ENCODE peak calls at places on chromosomes 6 and 20, in five cellular contexts. X is foreskin keratinocyte; F is CD8-positive, alpha-beta T cell; V is lower lobe of right lung; L is GM12865. Y is an unnamed sample.

GRCh38 chr6:35602133-35602946 is 86.4 kb downstream of the FKBP5 start:
- DNase-seq in X (peak; percentile 69), F (peak; percentile 56), V (no peak), L (peak; percentile 54), Y (no peak)

GRCh38 chr6:127300411-127300810 is 33.7 kb downstream of the RNF146 start:
- DNase-seq in X (peak; percentile 73), F (no peak), V (no peak), L (no peak), Y (no peak)

GRCh38 chr20:45833030-45833882 is at the start of gene SNX21:
- DNase-seq in X (peak; percentile 71), F (peak; percentile 61), V (peak; percentile 82), L (peak; percentile 37), Y (peak; percentile 77)

GRCh38 chr6:144528605-144529425 is 243.7 kb downstream of the UTRN start:
- DNase-seq in X (peak; percentile 30), F (no peak), V (no peak), L (peak; percentile 3), Y (no peak)

GRCh38 chr6:4113623-4114022 is 21.8 kb downstream of the ECI2 start:
- DNase-seq in X (no peak), F (no peak), V (no peak), L (no peak), Y (no peak)

GRCh38 chr20:35144694-35145093 is 2.4 kb downstream of the EDEM2 start:
- DNase-seq in X (no peak), F (no peak), V (no peak), L (peak; percentile 55), Y (peak; percentile 39)

GRCh38 chr20:37649017-37649416 is 44.8 kb upstream of the CTNNBL1 start:
- DNase-seq in X (no peak), F (no peak), V (no peak), L (no peak), Y (no peak)

GRCh38 chr6:1368940-1369339 is 20.4 kb upstream of the FOXF2 start:
- DNase-seq in X (no peak), F (no peak), V (no peak), L (no peak), Y (no peak)

GRCh38 chr6:97160280-97160679 is 122.7 kb downstream of the MMS22L start:
- DNase-seq in X (no peak), F (no peak), V (no peak), L (no peak), Y (no peak)

GRCh38 chr6:14312497-14312896 is 194.9 kb downstream of the CD83 start:
- DNase-seq in X (no peak), F (no peak), V (no peak), L (peak; percentile 12), Y (no peak)

GRCh38 chr20:58707770-58708169 is 15.2 kb downstream of the NPEPL1 start:
- DNase-seq in X (no peak), F (peak; percentile 13), V (no peak), L (no peak), Y (no peak)

GRCh38 chr6:35016417-35017221 is 124.5 kb downstream of the TCP11 start:
- DNase-seq in X (no peak), F (no peak), V (no peak), L (no peak), Y (no peak)

GRCh38 chr20:33531047-33531877 is 41.4 kb downstream of the CBFA2T2 start:
- DNase-seq in X (no peak), F (no peak), V (no peak), L (peak; percentile 1), Y (no peak)

GRCh38 chr20:19291024-19291817 is 78.8 kb downstream of the SLC24A3 start:
- DNase-seq in X (no peak), F (no peak), V (no peak), L (no peak), Y (no peak)

GRCh38 chr20:14526891-14527290 is 189.5 kb upstream of the FLRT3 start:
- DNase-seq in X (no peak), F (no peak), V (no peak), L (no peak), Y (no peak)

GRCh38 chr6:143243786-143244185 is 183.1 kb downstream of the AIG1 start:
- DNase-seq in X (peak; percentile 42), F (no peak), V (no peak), L (no peak), Y (no peak)
- TF ChIP-seq CTCF in X (no peak), F (no peak), V (no peak), L (no peak), Y (no peak)

GRCh38 chr6:53651764-53652401 is 13.7 kb downstream of the KLHL31 start:
- DNase-seq in X (peak; percentile 76), F (peak; percentile 87), V (peak; percentile 88), L (peak; percentile 71), Y (peak; percentile 70)
- TF ChIP-seq CTCF in X (peak; percentile 59), F (no peak), V (peak; percentile 49), L (peak; percentile 15), Y (peak; percentile 46)

GRCh38 chr6:165850434-165851019 is 187.5 kb upstream of the PDE10A start:
- DNase-seq in X (peak; percentile 11), F (peak; percentile 67), V (peak; percentile 75), L (peak; percentile 65), Y (peak; percentile 84)

GRCh38 chr6:165849539-165850430 is 186.7 kb upstream of the PDE10A start:
- DNase-seq in X (no peak), F (no peak), V (no peak), L (peak; percentile 8), Y (no peak)

GRCh38 chr6:165846123-165846966 is 183.3 kb upstream of the PDE10A start:
- DNase-seq in X (peak; percentile 5), F (no peak), V (no peak), L (no peak), Y (no peak)

GRCh38 chr6:165847407-165848098 is 184.5 kb upstream of the PDE10A start:
- DNase-seq in X (peak; percentile 50), F (no peak), V (no peak), L (no peak), Y (no peak)

DNA sequence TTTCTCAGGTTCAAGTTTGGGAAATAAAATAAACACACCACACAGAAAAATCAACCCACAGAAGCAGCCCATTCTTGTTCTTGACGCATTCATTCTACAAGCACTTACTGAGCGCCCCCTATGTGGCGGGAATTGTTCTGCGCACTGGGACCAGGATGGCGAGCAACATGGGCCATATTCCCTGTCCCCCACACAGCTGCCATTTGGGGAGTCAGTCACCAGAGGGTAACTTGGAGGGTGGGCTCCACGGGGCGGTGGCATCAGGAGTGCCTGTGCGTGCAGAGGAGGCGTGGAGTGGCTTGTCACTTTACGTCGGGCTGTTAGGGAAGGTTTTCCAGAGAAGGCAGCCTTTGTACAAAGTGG is 185.0 kb upstream of the PDE10A start:
- DNase-seq in X (no peak), F (no peak), V (no peak), L (no peak), Y (no peak)
- TF ChIP-seq CTCF in X (no peak), F (no peak), V (no peak), L (peak; percentile 8), Y (peak; percentile 4)

GRCh38 chr20:51700809-51701285 is 67.3 kb downstream of the ATP9A start:
- DNase-seq in X (peak; percentile 30), F (no peak), V (no peak), L (peak; percentile 32), Y (peak; percentile 54)
- TF ChIP-seq CTCF in X (peak; percentile 73), F (peak; percentile 40), V (peak; percentile 62), L (peak; percentile 66), Y (peak; percentile 38)

DNA sequence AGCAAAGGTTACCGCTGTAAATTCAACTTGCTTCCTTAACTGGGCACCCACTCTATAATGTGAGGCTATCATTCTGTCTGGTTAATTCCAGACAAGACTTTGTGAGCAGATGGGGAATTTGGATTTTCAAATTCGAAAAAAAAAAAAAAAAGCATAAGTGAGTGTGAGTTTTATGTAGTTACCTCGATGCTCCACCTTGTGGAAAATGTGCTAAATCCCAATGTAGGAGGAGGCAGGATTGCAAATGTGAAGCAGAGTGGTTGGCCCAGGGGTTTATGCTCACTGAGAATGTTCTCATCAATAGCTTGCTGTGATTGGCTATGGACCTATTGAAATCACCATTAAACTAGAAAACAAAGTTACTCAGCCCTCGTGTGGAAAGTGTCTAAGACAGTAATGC is 150.9 kb upstream of the GMDS start:
- DNase-seq in X (no peak), F (no peak), V (no peak), L (no peak), Y (no peak)
- TF ChIP-seq CTCF in X (peak; percentile 10), F (no peak), V (no peak), L (no peak), Y (no peak)

GRCh38 chr6:132596201-132596600 is 6.7 kb upstream of the TAAR5 start:
- DNase-seq in X (no peak), F (no peak), V (no peak), L (no peak), Y (no peak)

DNA sequence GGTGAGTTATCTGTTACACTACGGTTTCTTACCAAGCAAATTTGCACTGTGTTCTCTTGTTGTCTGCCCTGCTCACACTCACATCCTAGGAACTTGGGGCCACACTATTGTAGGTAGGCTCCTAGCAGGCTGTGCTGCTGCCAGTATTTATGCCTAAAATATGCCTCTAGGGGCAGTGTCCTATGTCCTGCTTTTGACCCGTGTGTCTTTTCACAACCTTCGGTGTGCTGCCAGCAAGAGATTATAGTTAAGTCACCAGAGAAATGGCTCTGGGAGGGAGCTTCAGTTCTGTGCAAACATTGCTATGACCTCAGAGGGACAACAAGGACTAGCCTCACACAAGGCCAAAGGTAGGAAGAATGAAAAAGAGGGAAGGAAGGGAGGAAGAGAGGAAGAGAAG is 8.9 kb upstream of the TAAR5 start:
- DNase-seq in X (no peak), F (no peak), V (no peak), L (peak; percentile 46), Y (no peak)
- TF ChIP-seq CTCF in X (peak; percentile 50), F (no peak), V (peak; percentile 22), L (peak; percentile 50), Y (peak; percentile 15)

DNA sequence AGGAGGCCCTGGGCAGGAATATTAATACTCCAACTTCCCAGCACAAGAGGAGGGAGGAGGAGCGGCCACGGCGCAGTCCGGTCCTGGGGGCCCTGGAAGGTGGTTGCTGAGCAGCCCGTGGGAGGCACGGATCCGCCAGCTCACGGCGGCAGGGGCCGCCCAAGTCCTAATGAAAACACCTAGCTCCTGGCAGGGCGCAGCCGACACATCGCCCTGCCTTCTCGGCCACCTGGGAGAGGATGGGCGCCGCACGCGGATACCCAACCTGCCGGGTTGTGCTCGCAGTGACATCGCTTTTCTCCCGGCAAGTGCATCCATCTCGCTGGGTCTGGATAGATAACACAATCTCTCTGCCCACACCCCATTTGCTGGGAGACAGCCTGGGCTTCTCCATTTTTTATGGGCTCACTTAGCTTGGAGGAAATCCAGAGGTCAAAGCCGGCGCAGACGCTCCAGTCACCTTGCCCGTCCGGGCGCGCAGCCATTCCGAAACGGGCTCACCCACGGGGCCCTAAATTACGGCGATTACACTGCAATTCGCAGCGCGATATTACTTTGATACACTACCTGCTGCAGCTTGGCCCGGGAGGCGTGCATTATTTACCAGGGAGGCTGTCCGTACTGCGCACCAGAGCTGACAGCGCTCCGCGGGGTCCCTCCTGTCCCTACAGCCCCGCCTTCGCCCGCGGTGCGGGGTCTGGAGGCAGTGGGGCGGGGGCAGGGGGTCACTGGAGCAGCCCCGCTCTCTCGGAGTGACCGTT is 36.2 kb upstream of the CCDC167 start:
- DNase-seq in X (no peak), F (peak; percentile 59), V (no peak), L (peak; percentile 51), Y (peak; percentile 74)
- TF ChIP-seq CTCF in X (peak; percentile 59), F (no peak), V (no peak), L (peak; percentile 31), Y (peak; percentile 25)

GRCh38 chr6:32689531-32690505 is 23.4 kb upstream of the HLA-DQB1 start:
- DNase-seq in X (no peak), F (no peak), V (no peak), L (peak; percentile 72), Y (peak; percentile 48)

GRCh38 chr6:32692019-32692418 is 25.6 kb upstream of the HLA-DQB1 start:
- DNase-seq in X (peak; percentile 47), F (peak; percentile 65), V (peak; percentile 50), L (peak; percentile 80), Y (peak; percentile 45)
- TF ChIP-seq CTCF in X (peak; percentile 61), F (peak; percentile 51), V (peak; percentile 52), L (peak; percentile 69), Y (peak; percentile 44)

GRCh38 chr6:69935079-69935478 is 68.7 kb downstream of the COL19A1 start:
- DNase-seq in X (peak; percentile 5), F (no peak), V (no peak), L (no peak), Y (no peak)
- TF ChIP-seq CTCF in X (no peak), F (no peak), V (no peak), L (no peak), Y (no peak)